ENCODE peak calls at places on chromosomes 16 and 17, in nine cellular contexts. Y is activated CD4-positive, alpha-beta T cell treated with anti-CD3 and anti-CD28 coated beads for 4 hours; C is T1000; T is choroid plexus epithelial cell; P is activated CD4-positive, CD25-positive, alpha-beta regulatory T cell treated with anti-CD3 and anti-CD28 coated beads, Interleukin-2, amount 50 U/mL, for 16 hours; H is MV-4-11; B is NCI-H1092; I is T-helper 2 cell; A is pancreas. G is an unnamed sample.

GRCh38 chr16:30127994-30128393 is 5.0 kb upstream of the MAPK3 start:
- DNase-seq in Y (no peak), C (no peak), T (no peak), P (no peak), H (no peak), B (no peak), I (no peak), A (no peak), G (no peak)

GRCh38 chr17:56373981-56374380 is 219.5 kb upstream of the NOG start:
- DNase-seq in Y (no peak), C (no peak), T (no peak), P (no peak), H (no peak), B (no peak), I (no peak), A (no peak), G (no peak)

GRCh38 chr16:81755915-81756644 is 23.0 kb upstream of the PLCG2 start:
- DNase-seq in Y (no peak), C (no peak), T (no peak), P (no peak), H (peak), B (no peak), I (no peak), A (no peak), G (peak)

GRCh38 chr17:8534498-8535188 is 95.9 kb downstream of the MYH10 start:
- DNase-seq in Y (no peak), C (no peak), T (no peak), P (no peak), H (no peak), B (no peak), I (no peak), A (no peak), G (no peak)

GRCh38 chr16:20740007-20740883 is 1.4 kb downstream of the THUMPD1 start:
- DNase-seq in Y (peak), C (no peak), T (peak), P (no peak), H (peak), B (no peak), I (peak), A (no peak), G (peak)

GRCh38 chr16:46426336-46426735 is 194.8 kb downstream of the SHCBP1 start:
- DNase-seq in Y (no peak), C (no peak), T (no peak), P (no peak), H (no peak), B (no peak), I (no peak), A (no peak), G (no peak)

GRCh38 chr16:1429026-1429425 is 1.9 kb upstream of the PERCC1 start:
- DNase-seq in Y (no peak), C (no peak), T (no peak), P (no peak), H (no peak), B (no peak), I (no peak), A (peak), G (no peak)

GRCh38 chr17:39652635-39653315 is 12.4 kb upstream of the TCAP start:
- DNase-seq in Y (no peak), C (no peak), T (no peak), P (no peak), H (no peak), B (no peak), I (no peak), A (no peak), G (no peak)

GRCh38 chr17:79617740-79618382 is 7.0 kb upstream of the RBFOX3 start:
- DNase-seq in Y (no peak), C (no peak), T (no peak), P (no peak), H (no peak), B (no peak), I (no peak), A (peak), G (no peak)